ENCODE peak calls at places on chromosomes 7 and 10, in six cellular contexts. Z is adrenal gland; B is central memory CD8-positive, alpha-beta T cell; A is progenitor cell of endocrine pancreas; G is substantia nigra; T is activated naive CD8-positive, alpha-beta T cell treated with anti-CD3 and anti-CD28 coated beads, Interleukin-2, amount 50 U/mL, for 24 hours. L is an unnamed sample.

GRCh38 chr10:615583-616152 is 73.8 kb downstream of the DIP2C start:
- DNase-seq in Z (no peak), B (no peak), A (no peak), G (no peak), T (no peak), L (no peak)

GRCh38 chr7:82156168-82156567 is 287.4 kb downstream of the CACNA2D1 start:
- DNase-seq in Z (no peak), B (no peak), A (no peak), G (no peak), T (no peak), L (no peak)

GRCh38 chr7:47291461-47292051 is 290.4 kb downstream of the TNS3 start:
- DNase-seq in Z (peak; percentile 80), B (no peak), A (no peak), G (no peak), T (peak; percentile 16), L (no peak)

GRCh38 chr7:123824754-123825067 is 20.3 kb upstream of the HYAL4 start:
- DNase-seq in Z (no peak), B (no peak), A (no peak), G (no peak), T (no peak), L (no peak)

GRCh38 chr10:86668297-86669165 is at the start of gene LDB3:
- DNase-seq in Z (no peak), B (no peak), A (no peak), G (no peak), T (no peak), L (no peak)

GRCh38 chr10:8183241-8183704 is 128.8 kb downstream of the GATA3 start:
- DNase-seq in Z (no peak), B (peak; percentile 41), A (no peak), G (no peak), T (no peak), L (no peak)

GRCh38 chr10:77244746-77245145 is 392.9 kb downstream of the KCNMA1 start:
- DNase-seq in Z (no peak), B (no peak), A (no peak), G (no peak), T (no peak), L (no peak)

GRCh38 chr10:32332299-32332750 is 14.6 kb downstream of the EPC1 start:
- DNase-seq in Z (peak; percentile 36), B (peak; percentile 69), A (no peak), G (no peak), T (peak; percentile 73), L (no peak)

GRCh38 chr10:117543245-117543998 is 876 bp downstream of the EMX2 start:
- DNase-seq in Z (no peak), B (no peak), A (no peak), G (no peak), T (peak; percentile 51), L (no peak)

GRCh38 chr10:23525406-23525805 is 86.5 kb downstream of the OTUD1 start:
- DNase-seq in Z (peak; percentile 25), B (no peak), A (no peak), G (peak; percentile 27), T (no peak), L (no peak)

GRCh38 chr7:78081888-78082287 is 283.3 kb downstream of the PHTF2 start:
- DNase-seq in Z (no peak), B (no peak), A (no peak), G (no peak), T (no peak), L (no peak)

GRCh38 chr10:10584164-10584563 is 433.5 kb upstream of the CELF2 start:
- DNase-seq in Z (no peak), B (no peak), A (no peak), G (no peak), T (no peak), L (no peak)

GRCh38 chr10:2477154-2477553 is 590.2 kb upstream of the PFKP start:
- DNase-seq in Z (no peak), B (no peak), A (no peak), G (no peak), T (no peak), L (peak; percentile 82)

GRCh38 chr10:105807930-105808587 is 1167.0 kb downstream of the SORCS3 start:
- DNase-seq in Z (no peak), B (no peak), A (no peak), G (no peak), T (no peak), L (no peak)

GRCh38 chr10:98023024-98023423 is 7.4 kb downstream of the CRTAC1 start:
- DNase-seq in Z (no peak), B (no peak), A (no peak), G (no peak), T (no peak), L (no peak)

GRCh38 chr10:86258488-86258887 is 108.1 kb downstream of the GRID1 start:
- DNase-seq in Z (no peak), B (no peak), A (no peak), G (peak; percentile 72), T (no peak), L (peak; percentile 35)

GRCh38 chr7:151231080-151231479 is 1.2 kb upstream of the CHPF2 start:
- DNase-seq in Z (no peak), B (no peak), A (no peak), G (no peak), T (no peak), L (no peak)

GRCh38 chr10:109974509-109975191 is 33.1 kb upstream of the ADD3 start:
- DNase-seq in Z (no peak), B (no peak), A (no peak), G (no peak), T (no peak), L (no peak)

GRCh38 chr7:128019330-128019729 is 11.9 kb downstream of the LRRC4 start:
- DNase-seq in Z (no peak), B (no peak), A (no peak), G (no peak), T (no peak), L (no peak)

GRCh38 chr10:4725917-4726606 is 99.9 kb upstream of the AKR1E2 start:
- DNase-seq in Z (no peak), B (no peak), A (no peak), G (no peak), T (no peak), L (no peak)

L was measured in H1.